ENCODE peak calls at places on chromosome 22, in eight cellular contexts. W, F, D, G, R, U, Y and M are unnamed samples.

GRCh38 chr22:20494978-20495860 is at the start of gene KLHL22:
- DNase-seq in U (no peak), F (no peak), D (peak; percentile 31), Y (no peak), W (peak; percentile 53), R (peak; percentile 38), G (no peak), M (peak; percentile 60)

GRCh38 chr22:27412866-27413445 is 388.6 kb downstream of the MN1 start:
- DNase-seq in G (no peak), W (no peak), R (no peak), F (no peak), Y (no peak), U (no peak), D (no peak), M (no peak)

GRCh38 chr22:27024982-27025381 is 367.6 kb downstream of the MIAT start:
- DNase-seq in U (no peak), F (no peak), Y (no peak), G (no peak), R (no peak), W (no peak), D (no peak), M (no peak)

GRCh38 chr22:25364736-25365241 is 145.3 kb downstream of the CRYBB2 start:
- DNase-seq in D (no peak), R (no peak), F (no peak), W (peak; percentile 32), Y (no peak), G (no peak), U (no peak), M (peak; percentile 51)

GRCh38 chr22:44192098-44192810 is 11.5 kb downstream of the PARVG start:
- DNase-seq in R (peak; percentile 10), W (no peak), U (peak; percentile 7), F (no peak), G (no peak), Y (no peak), D (no peak), M (peak; percentile 59)

GRCh38 chr22:34111210-34111824 is 191.0 kb upstream of the LARGE1 start:
- DNase-seq in D (peak; percentile 9), F (no peak), U (peak; percentile 26), R (peak; percentile 12), W (peak; percentile 7), Y (peak; percentile 1), G (no peak), M (no peak)

GRCh38 chr22:46665151-46665695 is 45.0 kb downstream of the GRAMD4 start:
- DNase-seq in Y (no peak), F (no peak), U (no peak), D (no peak), R (no peak), G (no peak), W (no peak), M (no peak)

GRCh38 chr22:46465348-46465725 is 72.1 kb downstream of the CELSR1 start:
- DNase-seq in R (no peak), W (no peak), U (no peak), G (no peak), Y (no peak), D (peak; percentile 24), F (no peak), M (peak; percentile 68)

GRCh38 chr22:30838111-30838510 is 130.5 kb downstream of the MORC2 start:
- DNase-seq in D (no peak), W (peak; percentile 0), U (peak; percentile 24), R (no peak), Y (no peak), G (no peak), F (no peak), M (no peak)

GRCh38 chr22:49372530-49373288 is 455.0 kb downstream of the BRD1 start:
- DNase-seq in U (no peak), W (no peak), G (no peak), F (no peak), Y (no peak), D (no peak), R (peak; percentile 12), M (peak; percentile 52)

GRCh38 chr22:35540600-35541253 is at the start of gene RASD2:
- DNase-seq in R (no peak), G (no peak), F (peak; percentile 16), U (no peak), Y (no peak), D (peak; percentile 43), W (peak; percentile 51), M (no peak)

GRCh38 chr22:27810566-27810965 is 9.0 kb upstream of the MN1 start:
- DNase-seq in U (peak; percentile 50), D (peak; percentile 61), F (no peak), Y (peak; percentile 6), R (no peak), G (no peak), W (peak; percentile 57), M (peak; percentile 91)

GRCh38 chr22:35480143-35480542 is 60.5 kb upstream of the RASD2 start:
- DNase-seq in G (no peak), U (no peak), R (no peak), D (no peak), W (peak; percentile 37), F (no peak), Y (peak; percentile 79), M (peak; percentile 84)

GRCh38 chr22:31087744-31088215 is 6.7 kb downstream of the SMTN start:
- DNase-seq in D (no peak), G (no peak), W (no peak), U (no peak), R (no peak), F (no peak), Y (no peak), M (no peak)

GRCh38 chr22:30640839-30641430 is 5.4 kb downstream of the SLC35E4 start:
- DNase-seq in F (no peak), D (no peak), G (no peak), Y (no peak), U (no peak), W (no peak), R (no peak), M (no peak)

GRCh38 chr22:49964493-49965290 is 4.1 kb downstream of the PIM3 start:
- DNase-seq in F (no peak), R (no peak), W (no peak), Y (no peak), U (no peak), G (no peak), D (peak; percentile 9), M (peak; percentile 70)

GRCh38 chr22:23499845-23500500 is 80.1 kb downstream of the IGLL1 start:
- DNase-seq in R (no peak), Y (no peak), D (no peak), W (no peak), F (no peak), U (no peak), G (no peak), M (peak; percentile 44)

GRCh38 chr22:48464246-48464645 is 1363.4 kb downstream of the BRD1 start:
- DNase-seq in Y (no peak), F (no peak), U (no peak), D (no peak), R (no peak), W (no peak), G (no peak), M (peak; percentile 54)

GRCh38 chr22:36245805-36246356 is 6.6 kb upstream of the APOL2 start:
- DNase-seq in D (no peak), R (no peak), U (no peak), G (no peak), Y (no peak), W (no peak), F (no peak), M (no peak)

GRCh38 chr22:30561402-30562154 is 12.9 kb downstream of the GAL3ST1 start:
- DNase-seq in W (no peak), U (no peak), G (no peak), Y (no peak), F (no peak), R (no peak), D (no peak), M (no peak)

GRCh38 chr22:49270595-49271368 is 556.9 kb downstream of the BRD1 start:
- DNase-seq in G (no peak), R (no peak), Y (no peak), U (no peak), F (no peak), D (no peak), W (no peak), M (no peak)

GRCh38 chr22:17171313-17172171 is 12.5 kb upstream of the HDHD5 start:
- DNase-seq in D (peak; percentile 93), Y (peak; percentile 69), R (peak; percentile 81), G (peak; percentile 54), U (peak; percentile 88), F (peak; percentile 79), W (peak; percentile 91), M (peak; percentile 98)

GRCh38 chr22:47298017-47298820 is 535.8 kb downstream of the TBC1D22A start:
- DNase-seq in W (no peak), U (no peak), G (no peak), R (no peak), D (no peak), F (no peak), Y (no peak), M (no peak)

GRCh38 chr22:37166675-37167066 is 17.0 kb upstream of the IL2RB start:
- DNase-seq in Y (peak; percentile 43), D (peak; percentile 85), W (peak; percentile 75), U (peak; percentile 81), F (peak; percentile 72), G (peak; percentile 22), R (peak; percentile 68), M (peak; percentile 95)

GRCh38 chr22:35510481-35510934 is 30.1 kb upstream of the RASD2 start:
- DNase-seq in Y (no peak), D (no peak), W (peak; percentile 44), R (peak; percentile 35), F (no peak), U (no peak), G (no peak), M (no peak)